ENCODE peak calls at places on chromosomes 5 and 9, in eight cellular contexts. V, Q, W, K, B, X, H and F are unnamed samples.

GRCh38 chr9:96616817-96617438 is 2.7 kb downstream of the CDC14B start:
- DNase-seq in K (no peak), B (no peak), V (no peak), H (no peak), Q (no peak), W (no peak), X (no peak), F (no peak)

GRCh38 chr5:33046091-33046490 is 335.0 kb downstream of the NPR3 start:
- DNase-seq in K (no peak), H (no peak), W (no peak), X (no peak), V (no peak), Q (peak), B (no peak), F (no peak)

GRCh38 chr9:35257986-35258664 is 96.3 kb downstream of the UNC13B start:
- DNase-seq in X (no peak), K (no peak), W (no peak), V (no peak), H (no peak), Q (no peak), B (no peak), F (no peak)

GRCh38 chr5:362189-362588 is 40.7 kb downstream of the AHRR start:
- DNase-seq in H (no peak), Q (no peak), B (no peak), W (no peak), X (no peak), V (no peak), K (no peak), F (peak)

GRCh38 chr5:61402244-61402823 is 70.3 kb downstream of the ZSWIM6 start:
- DNase-seq in Q (peak), B (no peak), W (no peak), X (no peak), K (no peak), H (no peak), V (no peak), F (no peak)

GRCh38 chr9:134839441-134840125 is 41.0 kb upstream of the FCN2 start:
- DNase-seq in Q (no peak), V (no peak), W (no peak), H (no peak), B (peak), X (peak), K (peak), F (no peak)

GRCh38 chr9:132970306-132971062 is 8.0 kb upstream of the GFI1B start:
- DNase-seq in H (no peak), V (no peak), W (no peak), K (no peak), B (no peak), X (no peak), Q (no peak), F (no peak)

GRCh38 chr5:167582263-167582662 is 709.2 kb upstream of the WWC1 start:
- DNase-seq in K (no peak), X (no peak), W (no peak), B (no peak), H (no peak), V (peak), Q (no peak), F (no peak)

GRCh38 chr9:134294228-134295071 is 31.8 kb upstream of the RXRA start:
- DNase-seq in X (peak), K (peak), V (no peak), H (no peak), W (peak), B (peak), Q (no peak), F (no peak)

GRCh38 chr9:83220737-83221136 is 157.8 kb upstream of the RASEF start:
- DNase-seq in Q (peak), V (peak), K (no peak), H (no peak), W (no peak), X (no peak), B (no peak), F (no peak)

GRCh38 chr9:128912270-128912853 is 8.4 kb upstream of the PHYHD1 start:
- DNase-seq in B (no peak), Q (peak), H (no peak), V (peak), W (no peak), K (no peak), X (no peak), F (no peak)

GRCh38 chr5:54956922-54957321 is 28.5 kb downstream of the ESM1 start:
- DNase-seq in V (no peak), X (no peak), B (no peak), W (no peak), Q (no peak), K (no peak), H (no peak), F (no peak)

GRCh38 chr5:51960617-51961115 is 577.4 kb downstream of the ISL1 start:
- DNase-seq in H (no peak), X (no peak), W (no peak), B (no peak), K (no peak), Q (peak), V (peak), F (no peak)

GRCh38 chr9:90580576-90580975 is 62.0 kb downstream of the DIRAS2 start:
- DNase-seq in X (no peak), V (no peak), K (no peak), Q (no peak), B (no peak), H (no peak), W (no peak), F (no peak)

GRCh38 chr9:97980918-97981827 is 2.0 kb upstream of the ANP32B start:
- DNase-seq in V (no peak), B (peak), K (no peak), W (peak), Q (no peak), X (no peak), H (no peak), F (no peak)

GRCh38 chr9:68793605-68794343 is 88.7 kb downstream of the PIP5K1B start:
- DNase-seq in Q (no peak), H (no peak), W (no peak), K (no peak), B (no peak), X (no peak), V (no peak), F (no peak)

GRCh38 chr9:70948744-70949143 is 172.7 kb downstream of the TRPM3 start:
- DNase-seq in V (no peak), B (no peak), H (no peak), W (no peak), Q (no peak), X (no peak), K (no peak), F (no peak)

GRCh38 chr5:148981353-148981752 is 81.5 kb downstream of the SH3TC2 start:
- DNase-seq in B (no peak), W (no peak), H (no peak), K (no peak), X (no peak), V (no peak), Q (no peak), F (no peak)

GRCh38 chr9:116674210-116674980 is 12.7 kb upstream of the TRIM32 start:
- DNase-seq in K (no peak), X (no peak), W (no peak), Q (no peak), B (no peak), V (no peak), H (no peak), F (no peak)

GRCh38 chr5:168721966-168722365 is 142.8 kb upstream of the PANK3 start:
- DNase-seq in K (no peak), H (no peak), X (no peak), B (no peak), Q (no peak), V (no peak), W (no peak), F (no peak)

GRCh38 chr5:180815241-180816031 is 12.8 kb upstream of the MGAT1 start:
- DNase-seq in V (no peak), W (no peak), K (peak), Q (no peak), H (peak), X (no peak), B (no peak), F (no peak)

GRCh38 chr9:70111042-70111602 is 67.5 kb downstream of the MAMDC2 start:
- DNase-seq in K (no peak), H (peak), V (peak), X (peak), B (peak), Q (peak), W (peak), F (peak)

DNA sequence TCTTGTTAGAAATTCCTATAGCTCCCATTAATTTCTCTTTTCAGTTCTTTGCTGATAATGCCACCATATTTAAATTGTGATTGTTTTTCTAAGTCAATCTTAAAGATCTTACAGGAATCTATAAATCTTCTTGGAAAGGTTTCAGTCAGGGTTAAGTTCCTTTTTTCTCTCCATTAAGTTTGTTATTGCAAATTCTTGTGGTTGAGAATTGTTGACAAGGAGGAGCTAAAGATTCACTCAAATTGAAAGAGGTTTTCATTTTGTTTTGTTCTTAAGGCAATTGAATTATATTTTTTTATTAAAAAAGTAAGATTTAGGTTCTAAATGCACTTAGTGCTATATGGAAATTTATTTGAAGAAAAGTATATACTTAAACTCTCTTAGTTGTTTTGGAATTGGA is 213.4 kb downstream of the PRR16 start:
- DNase-seq in K (no peak), Q (no peak), X (no peak), H (no peak), W (no peak), B (no peak), V (no peak), F (no peak)
- TF ChIP-seq CTCF in K (no peak), Q (no peak), X (no peak), H (no peak), W (no peak), B (no peak), V (no peak), F (no peak)

DNA sequence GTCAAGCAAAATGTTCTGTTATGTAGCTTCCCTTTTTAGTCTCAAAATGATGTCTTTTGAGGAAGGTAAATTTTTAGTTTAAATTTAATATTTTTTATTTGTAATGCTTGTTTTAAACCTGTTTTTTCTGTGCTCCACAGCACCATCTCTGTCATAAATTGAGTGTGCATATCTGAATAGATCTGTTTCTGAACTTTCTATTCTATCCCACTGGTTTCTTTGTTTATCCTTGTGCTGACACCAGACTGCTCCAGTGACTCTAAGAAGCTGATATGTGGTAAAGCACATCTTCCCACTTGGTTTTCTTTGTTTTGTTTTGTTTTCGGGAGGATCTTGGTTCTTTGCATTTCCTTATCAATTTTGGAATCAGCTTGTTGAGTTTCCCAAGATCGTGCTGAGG is 7.1 kb upstream of the RNF145 start:
- DNase-seq in B (no peak), X (no peak), W (no peak), H (no peak), Q (no peak), V (no peak), K (no peak), F (no peak)
- TF ChIP-seq CTCF in B (no peak), X (no peak), W (no peak), H (no peak), Q (no peak), V (no peak), K (no peak), F (no peak)

GRCh38 chr9:80401243-80401642 is 829.5 kb downstream of the TLE4 start:
- DNase-seq in V (no peak), B (no peak), Q (no peak), W (no peak), H (no peak), X (no peak), K (no peak), F (no peak)
- TF ChIP-seq CTCF in V (no peak), B (no peak), Q (no peak), W (no peak), H (no peak), X (no peak), K (no peak), F (no peak)

GRCh38 chr9:88782931-88783451 is 208.3 kb upstream of the S1PR3 start:
- DNase-seq in Q (no peak), B (no peak), V (no peak), X (no peak), K (no peak), H (no peak), W (no peak), F (no peak)

GRCh38 chr9:88784960-88785359 is 206.3 kb upstream of the S1PR3 start:
- DNase-seq in V (no peak), H (no peak), X (no peak), Q (no peak), B (no peak), W (no peak), K (no peak), F (no peak)

GRCh38 chr9:88777498-88778312 is 213.6 kb upstream of the S1PR3 start:
- DNase-seq in K (peak), H (no peak), Q (peak), B (peak), X (no peak), V (no peak), W (peak), F (no peak)

GRCh38 chr9:88783613-88784230 is 207.5 kb upstream of the S1PR3 start:
- DNase-seq in W (no peak), H (no peak), V (no peak), K (no peak), Q (no peak), X (no peak), B (no peak), F (no peak)

GRCh38 chr9:88781500-88782391 is 209.5 kb upstream of the S1PR3 start:
- DNase-seq in B (no peak), V (no peak), X (no peak), Q (peak), K (peak), W (peak), H (no peak), F (no peak)
- TF ChIP-seq CTCF in B (peak), V (no peak), X (no peak), Q (peak), K (peak), W (peak), H (no peak), F (peak)

GRCh38 chr9:122356627-122357026 is 14.2 kb upstream of the PTGS1 start:
- DNase-seq in X (no peak), B (no peak), V (no peak), H (no peak), Q (no peak), W (no peak), K (no peak), F (no peak)
- TF ChIP-seq CTCF in X (no peak), B (peak), V (no peak), H (peak), Q (peak), W (peak), K (no peak), F (peak)

GRCh38 chr9:120842685-120843485 is at the start of gene PSMD5:
- DNase-seq in Q (peak), V (peak), B (peak), X (peak), H (peak), K (peak), W (peak), F (peak)
- TF ChIP-seq CTCF in Q (no peak), V (no peak), B (no peak), X (no peak), H (no peak), K (no peak), W (no peak), F (peak)

DNA sequence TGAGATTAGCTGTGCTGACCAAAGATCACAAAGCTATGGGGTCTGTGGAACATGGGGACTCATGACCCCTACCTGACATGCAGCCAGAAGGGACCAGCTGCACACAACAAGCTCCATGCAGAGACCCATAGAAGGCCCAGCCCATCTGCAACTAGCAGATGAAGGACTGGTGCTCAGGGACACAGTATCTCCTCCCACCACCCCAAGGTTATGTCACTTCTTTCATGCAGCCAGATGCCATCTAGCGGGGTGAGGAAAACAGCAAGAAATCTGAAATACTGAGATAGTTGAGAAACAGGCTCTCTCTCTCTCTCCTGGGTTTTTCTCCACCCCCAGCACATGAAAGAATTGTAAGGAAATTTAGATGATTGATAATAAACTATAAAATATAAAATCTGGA is 161.3 kb upstream of the DAPK1 start:
- DNase-seq in V (no peak), B (no peak), K (no peak), W (no peak), X (no peak), Q (no peak), H (no peak), F (no peak)
- TF ChIP-seq CTCF in V (no peak), B (no peak), K (peak), W (no peak), X (no peak), Q (no peak), H (no peak), F (no peak)

GRCh38 chr9:130110166-130110565 is 56.5 kb downstream of the GPR107 start:
- DNase-seq in H (no peak), V (no peak), X (no peak), K (no peak), Q (no peak), W (no peak), B (no peak), F (no peak)
- TF ChIP-seq CTCF in H (no peak), V (no peak), X (no peak), K (no peak), Q (no peak), W (no peak), B (no peak), F (no peak)

GRCh38 chr5:173278641-173279040 is 43.6 kb upstream of the NKX2-5 start:
- DNase-seq in K (no peak), W (peak), B (no peak), X (no peak), Q (no peak), V (no peak), H (no peak), F (no peak)

GRCh38 chr5:173283318-173284288 is 44.6 kb downstream of the STC2 start:
- DNase-seq in Q (peak), W (peak), X (peak), B (peak), H (peak), K (peak), V (peak), F (peak)

GRCh38 chr5:173282916-173283315 is 45.3 kb downstream of the STC2 start:
- DNase-seq in H (no peak), X (no peak), W (no peak), V (no peak), B (no peak), K (peak), Q (no peak), F (no peak)

GRCh38 chr5:173279166-173279565 is 44.2 kb upstream of the NKX2-5 start:
- DNase-seq in H (no peak), X (no peak), W (no peak), Q (no peak), V (no peak), K (no peak), B (no peak), F (no peak)

GRCh38 chr5:173281910-173282309 is 46.3 kb downstream of the STC2 start:
- DNase-seq in Q (no peak), K (no peak), X (no peak), V (no peak), H (no peak), W (peak), B (no peak), F (no peak)
- TF ChIP-seq CTCF in Q (peak), K (no peak), X (no peak), V (no peak), H (no peak), W (peak), B (peak), F (peak)

DNA sequence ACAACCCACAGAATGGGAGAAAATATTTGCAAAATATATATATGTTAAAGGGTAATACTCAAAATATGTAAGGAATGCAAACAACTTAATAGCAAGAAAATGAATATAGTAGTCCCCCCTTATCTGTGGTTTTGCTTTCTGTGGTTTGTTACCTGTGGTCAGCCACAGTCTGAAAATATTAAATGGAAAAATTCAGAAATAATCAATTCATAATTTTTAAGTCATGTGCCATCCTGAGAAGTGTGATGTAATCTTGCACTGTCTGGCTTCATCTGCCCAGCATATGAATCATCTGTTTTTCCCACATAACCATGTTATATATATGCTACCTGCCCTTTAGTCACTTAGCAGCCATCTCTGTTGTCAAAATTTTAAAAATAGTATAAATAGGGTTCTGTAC is 11.7 kb downstream of the CER1 start:
- DNase-seq in K (no peak), W (no peak), B (no peak), H (no peak), Q (no peak), V (peak), X (no peak), F (no peak)
- TF ChIP-seq CTCF in K (no peak), W (no peak), B (no peak), H (no peak), Q (no peak), V (no peak), X (no peak), F (no peak)